ENCODE peak calls at places on chromosome 22, in five cellular contexts. M is ovary, D is fibroblast of lung, W is transverse colon, S is heart right ventricle. O is an unnamed sample. For H3K4me1, the result is how much of the 10 kb centered on the place peaks cover.

GRCh38 chr22:32202161-32202538 is 2.7 kb downstream of the RFPL2 start:
- DNase-seq in M (no peak), D (no peak), W (no peak), S (no peak), O (no peak)

GRCh38 chr22:17858033-17858432 is 83.8 kb upstream of the BID start:
- DNase-seq in M (no peak), D (no peak), W (no peak), S (no peak), O (no peak)

GRCh38 chr22:37525073-37525745 is 6.0 kb upstream of the CARD10 start:
- DNase-seq in M (no peak), D (peak), W (no peak), S (no peak), O (peak)

GRCh38 chr22:44365832-44366231 is 53.1 kb upstream of the SHISAL1 start:
- DNase-seq in M (no peak), D (no peak), W (no peak), S (no peak), O (no peak)

GRCh38 chr22:29907753-29908515 is 25.0 kb downstream of the MTMR3 start:
- DNase-seq in M (peak), D (peak), W (peak), S (peak), O (peak)

GRCh38 chr22:47295982-47296381 is 533.5 kb downstream of the TBC1D22A start:
- DNase-seq in M (no peak), D (no peak), W (no peak), S (no peak), O (no peak)

GRCh38 chr22:42786606-42787356 is 66.1 kb upstream of the A4GALT start:
- DNase-seq in M (no peak), D (no peak), W (no peak), S (no peak), O (no peak)

GRCh38 chr22:38295339-38295738 is 21.9 kb downstream of the CSNK1E start:
- DNase-seq in M (no peak), D (no peak), W (no peak), S (no peak), O (no peak)

GRCh38 chr22:17951315-17951714 is 73.0 kb downstream of the MICAL3 start:
- DNase-seq in M (no peak), D (no peak), W (no peak), S (no peak), O (no peak)

GRCh38 chr22:25742918-25743708 is 1.1 kb downstream of the MYO18B start:
- DNase-seq in M (no peak), D (no peak), W (no peak), S (no peak), O (no peak)

GRCh38 chr22:44245867-44246266 is 65.1 kb downstream of the PARVG start:
- DNase-seq in M (no peak), D (no peak), W (no peak), S (no peak), O (no peak)

GRCh38 chr22:30201970-30202369 is 44.6 kb downstream of the LIF start:
- DNase-seq in M (no peak), D (peak), W (no peak), S (no peak), O (no peak)

GRCh38 chr22:30238661-30239420 is 7.7 kb downstream of the LIF start:
- DNase-seq in M (peak), D (peak), W (peak), S (peak), O (no peak)

GRCh38 chr22:48423481-48423901 is 1404.2 kb downstream of the BRD1 start:
- DNase-seq in M (no peak), D (no peak), W (no peak), S (no peak), O (no peak)

GRCh38 chr22:28360846-28361424 is 318.7 kb downstream of the TTC28 start:
- DNase-seq in M (no peak), D (no peak), W (no peak), S (no peak), O (no peak)
- H3K4me1 ChIP-seq in M (under half), D (under half), W (under half), S (under half), O (under half)

DNA sequence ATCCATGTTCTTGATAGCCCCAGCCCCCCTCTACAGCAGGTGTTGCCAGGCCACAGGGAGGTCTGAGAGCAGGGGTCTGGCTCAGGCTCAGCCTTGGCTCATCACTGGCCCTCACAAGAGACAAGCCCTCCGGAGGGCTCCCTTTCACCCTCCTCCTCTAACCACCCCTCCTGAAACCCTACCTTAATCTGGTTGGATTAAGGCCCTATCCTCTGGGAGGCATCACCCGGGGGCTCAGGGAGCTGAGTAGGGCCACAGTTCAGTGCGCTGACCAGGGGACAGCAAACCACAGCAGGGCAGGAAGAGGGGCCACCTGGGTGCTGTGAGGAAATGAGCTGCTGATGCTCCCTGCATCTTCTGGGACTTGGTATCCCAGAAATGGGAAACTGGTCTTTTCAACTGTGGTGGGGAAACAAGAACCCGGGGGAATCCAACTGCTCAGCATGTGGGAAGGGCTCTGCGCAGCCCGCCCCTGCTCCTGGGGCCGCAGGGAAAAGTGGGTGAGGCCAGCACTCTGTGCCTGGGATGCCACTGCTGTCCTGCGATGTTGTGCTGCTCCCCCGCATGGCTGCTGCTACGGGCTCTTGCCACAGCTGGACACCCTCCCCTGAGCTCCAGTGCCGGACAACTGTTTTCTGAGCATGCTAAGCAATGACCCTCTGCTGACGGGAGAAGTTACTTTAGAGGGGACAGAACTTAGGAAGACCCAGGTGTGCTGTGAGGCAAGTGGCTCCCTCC is 17.5 kb downstream of the ADORA2A start:
- DNase-seq in M (no peak), D (no peak), W (no peak), S (no peak), O (no peak)
- H3K4me1 ChIP-seq in M (under half), D (under half), W (under half), S (half or more), O (under half)

GRCh38 chr22:24555496-24556253 is at the start of gene SNRPD3:
- DNase-seq in M (peak), D (peak), W (peak), S (peak), O (peak)
- H3K4me1 ChIP-seq in M (under half), D (under half), W (half or more), S (half or more), O (half or more)

GRCh38 chr22:46011627-46012181 is 34.7 kb upstream of the WNT7B start:
- DNase-seq in M (no peak), D (no peak), W (no peak), S (no peak), O (peak)
- H3K4me1 ChIP-seq in M (under half), D (under half), W (under half), S (half or more), O (under half)